ENCODE peak calls at places on chromosome 5, in five cellular contexts. One of them, this sample, is unnamed.
A peak's percentile ranks its signal among the peaks of the same experiment; 100 is the strongest.

GRCh38 chr5:76801159-76801802 is 17.5 kb upstream of the F2RL1 start:
- DNase-seq in psoas muscle: no peak
- DNase-seq in lung: no peak
- DNase-seq in left ventricle myocardium inferior: peak; percentile 48
- DNase-seq in PC-9: peak; percentile 86
- DNase-seq in this sample: peak; percentile 66

GRCh38 chr5:158754018-158754514 is 345.6 kb downstream of the EBF1 start:
- DNase-seq in psoas muscle: no peak
- DNase-seq in lung: no peak
- DNase-seq in left ventricle myocardium inferior: no peak
- DNase-seq in PC-9: no peak
- DNase-seq in this sample: no peak

GRCh38 chr5:72280655-72281069 is 39.4 kb downstream of the MRPS27 start:
- DNase-seq in psoas muscle: no peak
- DNase-seq in lung: no peak
- DNase-seq in left ventricle myocardium inferior: no peak
- DNase-seq in PC-9: no peak
- DNase-seq in this sample: no peak

GRCh38 chr5:53261245-53261644 is 151.7 kb upstream of the MOCS2 start:
- DNase-seq in psoas muscle: no peak
- DNase-seq in lung: no peak
- DNase-seq in left ventricle myocardium inferior: no peak
- DNase-seq in PC-9: no peak
- DNase-seq in this sample: no peak

GRCh38 chr5:150278916-150279315 is 10.7 kb downstream of the CAMK2A start:
- DNase-seq in psoas muscle: no peak
- DNase-seq in lung: no peak
- DNase-seq in left ventricle myocardium inferior: no peak
- DNase-seq in PC-9: peak; percentile 30
- DNase-seq in this sample: no peak

GRCh38 chr5:75363726-75364495 is 26.9 kb downstream of the HMGCR start:
- DNase-seq in psoas muscle: no peak
- DNase-seq in lung: peak; percentile 51
- DNase-seq in left ventricle myocardium inferior: no peak
- DNase-seq in PC-9: no peak
- DNase-seq in this sample: peak; percentile 66

GRCh38 chr5:96320797-96321196 is 112.3 kb downstream of the PCSK1 start:
- DNase-seq in psoas muscle: no peak
- DNase-seq in lung: no peak
- DNase-seq in left ventricle myocardium inferior: no peak
- DNase-seq in PC-9: peak; percentile 52
- DNase-seq in this sample: no peak

GRCh38 chr5:10645146-10645545 is 81.3 kb downstream of the ANKRD33B start:
- DNase-seq in psoas muscle: no peak
- DNase-seq in lung: no peak
- DNase-seq in left ventricle myocardium inferior: no peak
- DNase-seq in PC-9: no peak
- DNase-seq in this sample: no peak

GRCh38 chr5:168964182-168964581 is 336.8 kb downstream of the SLIT3 start:
- DNase-seq in psoas muscle: no peak
- DNase-seq in lung: no peak
- DNase-seq in left ventricle myocardium inferior: no peak
- DNase-seq in PC-9: no peak
- DNase-seq in this sample: no peak

GRCh38 chr5:15105799-15106393 is 234.3 kb upstream of the ANKH start:
- DNase-seq in psoas muscle: no peak
- DNase-seq in lung: peak; percentile 40
- DNase-seq in left ventricle myocardium inferior: no peak
- DNase-seq in PC-9: no peak
- DNase-seq in this sample: peak; percentile 53

GRCh38 chr5:105288946-105289345 is 1726.4 kb upstream of the NUDT12 start:
- DNase-seq in psoas muscle: no peak
- DNase-seq in lung: no peak
- DNase-seq in left ventricle myocardium inferior: no peak
- DNase-seq in PC-9: no peak
- DNase-seq in this sample: no peak

GRCh38 chr5:77282337-77283027 is 72.0 kb downstream of the PDE8B start:
- DNase-seq in psoas muscle: no peak
- DNase-seq in lung: no peak
- DNase-seq in left ventricle myocardium inferior: no peak
- DNase-seq in PC-9: no peak
- DNase-seq in this sample: no peak

GRCh38 chr5:158553195-158553945 is 546.3 kb downstream of the EBF1 start:
- DNase-seq in psoas muscle: no peak
- DNase-seq in lung: no peak
- DNase-seq in left ventricle myocardium inferior: peak; percentile 29
- DNase-seq in PC-9: no peak
- DNase-seq in this sample: no peak

GRCh38 chr5:78610633-78611032 is 37.9 kb downstream of the LHFPL2 start:
- DNase-seq in psoas muscle: no peak
- DNase-seq in lung: no peak
- DNase-seq in left ventricle myocardium inferior: no peak
- DNase-seq in PC-9: no peak
- DNase-seq in this sample: no peak

GRCh38 chr5:133291524-133291923 is 239.7 kb downstream of the HSPA4 start:
- DNase-seq in psoas muscle: no peak
- DNase-seq in lung: no peak
- DNase-seq in left ventricle myocardium inferior: no peak
- DNase-seq in PC-9: no peak
- DNase-seq in this sample: no peak

GRCh38 chr5:111580956-111581355 is 68.6 kb upstream of the STARD4 start:
- DNase-seq in psoas muscle: no peak
- DNase-seq in lung: no peak
- DNase-seq in left ventricle myocardium inferior: no peak
- DNase-seq in PC-9: no peak
- DNase-seq in this sample: no peak

GRCh38 chr5:137313526-137314175 is 185.5 kb downstream of the SPOCK1 start:
- DNase-seq in psoas muscle: no peak
- DNase-seq in lung: no peak
- DNase-seq in left ventricle myocardium inferior: no peak
- DNase-seq in PC-9: no peak
- DNase-seq in this sample: no peak

GRCh38 chr5:136631176-136631575 is 265.8 kb upstream of the TRPC7 start:
- DNase-seq in psoas muscle: no peak
- DNase-seq in lung: no peak
- DNase-seq in left ventricle myocardium inferior: no peak
- DNase-seq in PC-9: no peak
- DNase-seq in this sample: no peak

GRCh38 chr5:136028090-136028489 is 698 bp upstream of the TGFBI start:
- DNase-seq in psoas muscle: no peak
- DNase-seq in lung: no peak
- DNase-seq in left ventricle myocardium inferior: no peak
- DNase-seq in PC-9: peak; percentile 74
- DNase-seq in this sample: no peak

GRCh38 chr5:110951373-110951791 is 120.1 kb upstream of the TSLP start:
- DNase-seq in psoas muscle: no peak
- DNase-seq in lung: no peak
- DNase-seq in left ventricle myocardium inferior: no peak
- DNase-seq in PC-9: peak; percentile 78
- DNase-seq in this sample: no peak

GRCh38 chr5:119255571-119256356 is 100.1 kb upstream of the TNFAIP8 start:
- DNase-seq in psoas muscle: no peak
- DNase-seq in lung: no peak
- DNase-seq in left ventricle myocardium inferior: no peak
- DNase-seq in PC-9: peak; percentile 67
- DNase-seq in this sample: peak; percentile 99

GRCh38 chr5:72154076-72154756 is 46.9 kb downstream of the MAP1B start:
- DNase-seq in psoas muscle: no peak
- DNase-seq in lung: no peak
- DNase-seq in left ventricle myocardium inferior: peak; percentile 41
- DNase-seq in PC-9: no peak
- DNase-seq in this sample: peak; percentile 5

GRCh38 chr5:77957081-77957480 is 180.9 kb upstream of the TBCA start:
- DNase-seq in psoas muscle: no peak
- DNase-seq in lung: no peak
- DNase-seq in left ventricle myocardium inferior: no peak
- DNase-seq in PC-9: no peak
- DNase-seq in this sample: no peak

GRCh38 chr5:158163836-158164572 is 305.1 kb upstream of the CLINT1 start:
- DNase-seq in psoas muscle: no peak
- DNase-seq in lung: no peak
- DNase-seq in left ventricle myocardium inferior: no peak
- DNase-seq in PC-9: no peak
- DNase-seq in this sample: no peak

GRCh38 chr5:14574124-14574523 is 7.5 kb upstream of the OTULINL start:
- DNase-seq in psoas muscle: no peak
- DNase-seq in lung: no peak
- DNase-seq in left ventricle myocardium inferior: no peak
- DNase-seq in PC-9: no peak
- DNase-seq in this sample: no peak

GRCh38 chr5:140038373-140038957 is 4.6 kb downstream of the NRG2 start:
- DNase-seq in psoas muscle: no peak
- DNase-seq in lung: no peak
- DNase-seq in left ventricle myocardium inferior: no peak
- DNase-seq in PC-9: no peak
- DNase-seq in this sample: peak; percentile 31

GRCh38 chr5:16160706-16161105 is 18.9 kb downstream of the MARCHF11 start:
- DNase-seq in psoas muscle: no peak
- DNase-seq in lung: no peak
- DNase-seq in left ventricle myocardium inferior: no peak
- DNase-seq in PC-9: peak; percentile 51
- DNase-seq in this sample: peak; percentile 65

GRCh38 chr5:154761062-154761740 is 6.0 kb downstream of the LARP1 start:
- DNase-seq in psoas muscle: no peak
- DNase-seq in lung: no peak
- DNase-seq in left ventricle myocardium inferior: no peak
- DNase-seq in PC-9: no peak
- DNase-seq in this sample: peak; percentile 17
- H3K4me1 ChIP-seq in psoas muscle: peaks cover 58% of the 10 kb centered on the region
- H3K4me1 ChIP-seq in lung: peaks cover 10% of the 10 kb centered on the region
- H3K4me1 ChIP-seq in left ventricle myocardium inferior: peaks cover 79% of the 10 kb centered on the region
- H3K4me1 ChIP-seq in PC-9: peaks cover 40% of the 10 kb centered on the region
- H3K4me1 ChIP-seq in this sample: peaks cover 8% of the 10 kb centered on the region

GRCh38 chr5:170280090-170280493 is 17.5 kb downstream of the LCP2 start:
- DNase-seq in psoas muscle: peak; percentile 63
- DNase-seq in lung: no peak
- DNase-seq in left ventricle myocardium inferior: no peak
- DNase-seq in PC-9: no peak
- DNase-seq in this sample: no peak
- H3K4me1 ChIP-seq in psoas muscle: no peaks in the 10 kb centered on the region
- H3K4me1 ChIP-seq in lung: peaks cover 18% of the 10 kb centered on the region
- H3K4me1 ChIP-seq in left ventricle myocardium inferior: peaks cover 19% of the 10 kb centered on the region
- H3K4me1 ChIP-seq in PC-9: no peaks in the 10 kb centered on the region
- H3K4me1 ChIP-seq in this sample: no peaks in the 10 kb centered on the region

GRCh38 chr5:142356318-142356715 is 31.5 kb upstream of the SPRY4 start:
- DNase-seq in psoas muscle: no peak
- DNase-seq in lung: no peak
- DNase-seq in left ventricle myocardium inferior: no peak
- DNase-seq in PC-9: no peak
- DNase-seq in this sample: no peak

GRCh38 chr5:142357469-142358090 is 32.8 kb upstream of the SPRY4 start:
- DNase-seq in psoas muscle: no peak
- DNase-seq in lung: no peak
- DNase-seq in left ventricle myocardium inferior: no peak
- DNase-seq in PC-9: no peak
- DNase-seq in this sample: no peak

GRCh38 chr5:142356716-142357468 is 32.1 kb upstream of the SPRY4 start:
- DNase-seq in psoas muscle: peak; percentile 88
- DNase-seq in lung: peak; percentile 86
- DNase-seq in left ventricle myocardium inferior: peak; percentile 89
- DNase-seq in PC-9: peak; percentile 87
- DNase-seq in this sample: peak; percentile 73

GRCh38 chr5:142358121-142358520 is 33.3 kb upstream of the SPRY4 start:
- DNase-seq in psoas muscle: no peak
- DNase-seq in lung: no peak
- DNase-seq in left ventricle myocardium inferior: no peak
- DNase-seq in PC-9: no peak
- DNase-seq in this sample: no peak

GRCh38 chr5:142353093-142353472 is 28.3 kb upstream of the SPRY4 start:
- DNase-seq in psoas muscle: no peak
- DNase-seq in lung: no peak
- DNase-seq in left ventricle myocardium inferior: no peak
- DNase-seq in PC-9: peak; percentile 35
- DNase-seq in this sample: no peak
- H3K4me1 ChIP-seq in psoas muscle: peaks cover 9% of the 10 kb centered on the region
- H3K4me1 ChIP-seq in lung: peaks cover 12% of the 10 kb centered on the region
- H3K4me1 ChIP-seq in left ventricle myocardium inferior: peaks cover 19% of the 10 kb centered on the region
- H3K4me1 ChIP-seq in PC-9: peaks cover 41% of the 10 kb centered on the region
- H3K4me1 ChIP-seq in this sample: peaks cover 2% of the 10 kb centered on the region

GRCh38 chr5:154608531-154609011 is 130.5 kb upstream of the HAND1 start:
- DNase-seq in psoas muscle: no peak
- DNase-seq in lung: no peak
- DNase-seq in left ventricle myocardium inferior: no peak
- DNase-seq in PC-9: no peak
- DNase-seq in this sample: no peak
- H3K4me1 ChIP-seq in psoas muscle: peaks cover 7% of the 10 kb centered on the region
- H3K4me1 ChIP-seq in lung: peaks cover 12% of the 10 kb centered on the region
- H3K4me1 ChIP-seq in left ventricle myocardium inferior: peaks cover 13% of the 10 kb centered on the region
- H3K4me1 ChIP-seq in PC-9: peaks cover 14% of the 10 kb centered on the region
- H3K4me1 ChIP-seq in this sample: peaks cover 1% of the 10 kb centered on the region

DNA sequence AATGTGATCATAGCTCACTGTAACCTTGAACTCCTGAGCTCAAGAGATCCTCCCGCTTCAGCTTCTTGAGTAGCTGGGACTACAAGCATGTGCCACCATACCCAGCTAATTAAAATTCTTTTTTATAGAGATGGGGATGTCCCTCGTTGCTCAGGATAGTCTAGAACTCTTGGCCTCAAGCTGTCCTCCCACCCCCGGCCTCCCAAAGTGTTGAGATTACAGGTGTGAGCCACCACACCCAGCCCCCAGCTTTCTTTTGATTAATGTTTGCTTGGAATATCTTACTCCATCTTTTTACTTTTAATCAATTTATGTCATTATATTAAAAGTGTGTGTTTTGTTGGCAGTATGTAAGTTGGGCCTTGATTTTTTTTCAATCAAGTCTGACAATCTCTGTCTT is 59.4 kb upstream of the EXOC3 start:
- DNase-seq in psoas muscle: no peak
- DNase-seq in lung: no peak
- DNase-seq in left ventricle myocardium inferior: no peak
- DNase-seq in PC-9: no peak
- DNase-seq in this sample: no peak
- H3K4me1 ChIP-seq in psoas muscle: no peaks in the 10 kb centered on the region
- H3K4me1 ChIP-seq in lung: peaks cover 5% of the 10 kb centered on the region
- H3K4me1 ChIP-seq in left ventricle myocardium inferior: no peaks in the 10 kb centered on the region
- H3K4me1 ChIP-seq in PC-9: peaks cover 26% of the 10 kb centered on the region
- H3K4me1 ChIP-seq in this sample: no peaks in the 10 kb centered on the region

This sample was measured in small intestine.